ENCODE peak calls at places on chromosomes 7 and 10, in ten cellular contexts. One of them, this sample, is unnamed.

GRCh38 chr7:116443101-116443523 is 56.4 kb upstream of the CAV2 start:
- DNase-seq in IMR-90: peak
- DNase-seq in HCT116: peak
- DNase-seq in HepG2: peak
- DNase-seq in mammary epithelial cell: peak
- DNase-seq in endothelial cell of umbilical vein: peak
- DNase-seq in fibroblast of lung: peak
- DNase-seq in hepatocyte: peak
- DNase-seq in PC-9: peak
- DNase-seq in GM12878: no peak
- DNase-seq in this sample: no peak

GRCh38 chr10:2049560-2049959 is 312.2 kb upstream of the ADARB2 start:
- DNase-seq in IMR-90: no peak
- DNase-seq in HCT116: no peak
- DNase-seq in HepG2: no peak
- DNase-seq in mammary epithelial cell: peak
- DNase-seq in endothelial cell of umbilical vein: no peak
- DNase-seq in fibroblast of lung: no peak
- DNase-seq in hepatocyte: no peak
- DNase-seq in PC-9: no peak
- DNase-seq in GM12878: no peak
- DNase-seq in this sample: no peak

GRCh38 chr10:30854656-30855055 is 177.0 kb downstream of the ZNF438 start:
- DNase-seq in IMR-90: no peak
- DNase-seq in HCT116: no peak
- DNase-seq in HepG2: no peak
- DNase-seq in mammary epithelial cell: no peak
- DNase-seq in endothelial cell of umbilical vein: peak
- DNase-seq in fibroblast of lung: no peak
- DNase-seq in hepatocyte: no peak
- DNase-seq in PC-9: no peak
- DNase-seq in GM12878: no peak
- DNase-seq in this sample: no peak

GRCh38 chr7:23530355-23530754 is 1.4 kb downstream of the TRA2A start:
- DNase-seq in IMR-90: peak
- DNase-seq in HCT116: no peak
- DNase-seq in HepG2: peak
- DNase-seq in mammary epithelial cell: peak
- DNase-seq in endothelial cell of umbilical vein: peak
- DNase-seq in fibroblast of lung: peak
- DNase-seq in hepatocyte: peak
- DNase-seq in PC-9: peak
- DNase-seq in GM12878: no peak
- DNase-seq in this sample: peak

GRCh38 chr7:78127009-78127408 is 328.4 kb downstream of the PHTF2 start:
- DNase-seq in IMR-90: no peak
- DNase-seq in HCT116: no peak
- DNase-seq in HepG2: no peak
- DNase-seq in mammary epithelial cell: no peak
- DNase-seq in endothelial cell of umbilical vein: no peak
- DNase-seq in fibroblast of lung: no peak
- DNase-seq in hepatocyte: no peak
- DNase-seq in PC-9: no peak
- DNase-seq in GM12878: no peak
- DNase-seq in this sample: no peak

GRCh38 chr10:49308881-49309280 is 9.9 kb downstream of the C10orf71 start:
- DNase-seq in IMR-90: no peak
- DNase-seq in HCT116: no peak
- DNase-seq in HepG2: no peak
- DNase-seq in mammary epithelial cell: no peak
- DNase-seq in endothelial cell of umbilical vein: no peak
- DNase-seq in fibroblast of lung: no peak
- DNase-seq in hepatocyte: no peak
- DNase-seq in PC-9: no peak
- DNase-seq in GM12878: no peak
- DNase-seq in this sample: no peak

GRCh38 chr7:774161-775109 is 47.4 kb upstream of the PRKAR1B start:
- DNase-seq in IMR-90: peak
- DNase-seq in HCT116: peak
- DNase-seq in HepG2: no peak
- DNase-seq in mammary epithelial cell: peak
- DNase-seq in endothelial cell of umbilical vein: peak
- DNase-seq in fibroblast of lung: peak
- DNase-seq in hepatocyte: peak
- DNase-seq in PC-9: no peak
- DNase-seq in GM12878: no peak
- DNase-seq in this sample: peak

GRCh38 chr7:78770422-78771410 is 682.8 kb downstream of the MAGI2 start:
- DNase-seq in IMR-90: peak
- DNase-seq in HCT116: no peak
- DNase-seq in HepG2: no peak
- DNase-seq in mammary epithelial cell: no peak
- DNase-seq in endothelial cell of umbilical vein: no peak
- DNase-seq in fibroblast of lung: peak
- DNase-seq in hepatocyte: peak
- DNase-seq in PC-9: no peak
- DNase-seq in GM12878: no peak
- DNase-seq in this sample: no peak

GRCh38 chr7:77855371-77856083 is 57.0 kb downstream of the PHTF2 start:
- DNase-seq in IMR-90: peak
- DNase-seq in HCT116: no peak
- DNase-seq in HepG2: no peak
- DNase-seq in mammary epithelial cell: no peak
- DNase-seq in endothelial cell of umbilical vein: no peak
- DNase-seq in fibroblast of lung: peak
- DNase-seq in hepatocyte: no peak
- DNase-seq in PC-9: no peak
- DNase-seq in GM12878: no peak
- DNase-seq in this sample: no peak

GRCh38 chr7:65397730-65398142 is 24.1 kb downstream of the ZNF92 start:
- DNase-seq in IMR-90: no peak
- DNase-seq in HCT116: no peak
- DNase-seq in HepG2: peak
- DNase-seq in mammary epithelial cell: no peak
- DNase-seq in endothelial cell of umbilical vein: no peak
- DNase-seq in fibroblast of lung: no peak
- DNase-seq in hepatocyte: peak
- DNase-seq in PC-9: no peak
- DNase-seq in GM12878: no peak
- DNase-seq in this sample: no peak

GRCh38 chr7:45691155-45691656 is 117.0 kb downstream of the ADCY1 start:
- DNase-seq in IMR-90: no peak
- DNase-seq in HCT116: no peak
- DNase-seq in HepG2: peak
- DNase-seq in mammary epithelial cell: no peak
- DNase-seq in endothelial cell of umbilical vein: no peak
- DNase-seq in fibroblast of lung: no peak
- DNase-seq in hepatocyte: peak
- DNase-seq in PC-9: no peak
- DNase-seq in GM12878: no peak
- DNase-seq in this sample: no peak

GRCh38 chr10:842795-843194 is 88.7 kb downstream of the LARP4B start:
- DNase-seq in IMR-90: no peak
- DNase-seq in HCT116: no peak
- DNase-seq in HepG2: no peak
- DNase-seq in mammary epithelial cell: no peak
- DNase-seq in endothelial cell of umbilical vein: no peak
- DNase-seq in fibroblast of lung: no peak
- DNase-seq in hepatocyte: no peak
- DNase-seq in PC-9: no peak
- DNase-seq in GM12878: no peak
- DNase-seq in this sample: no peak

GRCh38 chr10:47091421-47091820 is 180.2 kb downstream of the PTPN20 start:
- DNase-seq in IMR-90: no peak
- DNase-seq in HCT116: no peak
- DNase-seq in HepG2: no peak
- DNase-seq in mammary epithelial cell: no peak
- DNase-seq in endothelial cell of umbilical vein: no peak
- DNase-seq in fibroblast of lung: no peak
- DNase-seq in hepatocyte: no peak
- DNase-seq in PC-9: no peak
- DNase-seq in GM12878: no peak
- DNase-seq in this sample: no peak

GRCh38 chr10:25505466-25505865 is 330.7 kb downstream of the GPR158 start:
- DNase-seq in IMR-90: no peak
- DNase-seq in HCT116: no peak
- DNase-seq in HepG2: no peak
- DNase-seq in mammary epithelial cell: no peak
- DNase-seq in endothelial cell of umbilical vein: no peak
- DNase-seq in fibroblast of lung: no peak
- DNase-seq in hepatocyte: no peak
- DNase-seq in PC-9: no peak
- DNase-seq in GM12878: no peak
- DNase-seq in this sample: no peak

GRCh38 chr7:7479275-7479674 is 56.4 kb downstream of the COL28A1 start:
- DNase-seq in IMR-90: no peak
- DNase-seq in HCT116: no peak
- DNase-seq in HepG2: no peak
- DNase-seq in mammary epithelial cell: no peak
- DNase-seq in endothelial cell of umbilical vein: no peak
- DNase-seq in fibroblast of lung: no peak
- DNase-seq in hepatocyte: no peak
- DNase-seq in PC-9: no peak
- DNase-seq in GM12878: no peak
- DNase-seq in this sample: no peak

GRCh38 chr10:124152781-124153600 is 59.6 kb upstream of the CHST15 start:
- DNase-seq in IMR-90: peak
- DNase-seq in HCT116: peak
- DNase-seq in HepG2: peak
- DNase-seq in mammary epithelial cell: peak
- DNase-seq in endothelial cell of umbilical vein: peak
- DNase-seq in fibroblast of lung: peak
- DNase-seq in hepatocyte: peak
- DNase-seq in PC-9: peak
- DNase-seq in GM12878: peak
- DNase-seq in this sample: peak

GRCh38 chr10:22228943-22229755 is 11.3 kb upstream of the EBLN1 start:
- DNase-seq in IMR-90: peak
- DNase-seq in HCT116: peak
- DNase-seq in HepG2: peak
- DNase-seq in mammary epithelial cell: peak
- DNase-seq in endothelial cell of umbilical vein: peak
- DNase-seq in fibroblast of lung: peak
- DNase-seq in hepatocyte: peak
- DNase-seq in PC-9: peak
- DNase-seq in GM12878: peak
- DNase-seq in this sample: peak

GRCh38 chr10:81959016-81959415 is 84.0 kb downstream of the NRG3 start:
- DNase-seq in IMR-90: no peak
- DNase-seq in HCT116: no peak
- DNase-seq in HepG2: no peak
- DNase-seq in mammary epithelial cell: no peak
- DNase-seq in endothelial cell of umbilical vein: no peak
- DNase-seq in fibroblast of lung: no peak
- DNase-seq in hepatocyte: no peak
- DNase-seq in PC-9: no peak
- DNase-seq in GM12878: no peak
- DNase-seq in this sample: no peak
- H2AFZ ChIP-seq in IMR-90: no peak
- H2AFZ ChIP-seq in HCT116: no peak
- H2AFZ ChIP-seq in HepG2: no peak
- H2AFZ ChIP-seq in mammary epithelial cell: no peak
- H2AFZ ChIP-seq in endothelial cell of umbilical vein: no peak
- H2AFZ ChIP-seq in fibroblast of lung: no peak
- H2AFZ ChIP-seq in hepatocyte: no peak
- H2AFZ ChIP-seq in PC-9: no peak
- H2AFZ ChIP-seq in GM12878: no peak
- H2AFZ ChIP-seq in this sample: no peak

GRCh38 chr7:72446131-72446530 is 34.0 kb upstream of the CALN1 start:
- DNase-seq in IMR-90: no peak
- DNase-seq in HCT116: no peak
- DNase-seq in HepG2: no peak
- DNase-seq in mammary epithelial cell: no peak
- DNase-seq in endothelial cell of umbilical vein: no peak
- DNase-seq in fibroblast of lung: no peak
- DNase-seq in hepatocyte: no peak
- DNase-seq in PC-9: no peak
- DNase-seq in GM12878: no peak
- DNase-seq in this sample: no peak

GRCh38 chr7:72445580-72445979 is 33.4 kb upstream of the CALN1 start:
- DNase-seq in IMR-90: no peak
- DNase-seq in HCT116: no peak
- DNase-seq in HepG2: no peak
- DNase-seq in mammary epithelial cell: no peak
- DNase-seq in endothelial cell of umbilical vein: no peak
- DNase-seq in fibroblast of lung: no peak
- DNase-seq in hepatocyte: no peak
- DNase-seq in PC-9: no peak
- DNase-seq in GM12878: no peak
- DNase-seq in this sample: no peak

GRCh38 chr7:72445075-72445474 is 32.9 kb upstream of the CALN1 start:
- DNase-seq in IMR-90: no peak
- DNase-seq in HCT116: no peak
- DNase-seq in HepG2: peak
- DNase-seq in mammary epithelial cell: no peak
- DNase-seq in endothelial cell of umbilical vein: no peak
- DNase-seq in fibroblast of lung: no peak
- DNase-seq in hepatocyte: no peak
- DNase-seq in PC-9: no peak
- DNase-seq in GM12878: no peak
- DNase-seq in this sample: no peak

GRCh38 chr7:72446566-72447462 is 34.7 kb upstream of the CALN1 start:
- DNase-seq in IMR-90: no peak
- DNase-seq in HCT116: no peak
- DNase-seq in HepG2: no peak
- DNase-seq in mammary epithelial cell: no peak
- DNase-seq in endothelial cell of umbilical vein: no peak
- DNase-seq in fibroblast of lung: no peak
- DNase-seq in hepatocyte: no peak
- DNase-seq in PC-9: no peak
- DNase-seq in GM12878: no peak
- DNase-seq in this sample: no peak

GRCh38 chr7:72447465-72448204 is 35.5 kb upstream of the CALN1 start:
- DNase-seq in IMR-90: no peak
- DNase-seq in HCT116: no peak
- DNase-seq in HepG2: no peak
- DNase-seq in mammary epithelial cell: no peak
- DNase-seq in endothelial cell of umbilical vein: no peak
- DNase-seq in fibroblast of lung: no peak
- DNase-seq in hepatocyte: no peak
- DNase-seq in PC-9: no peak
- DNase-seq in GM12878: no peak
- DNase-seq in this sample: no peak
- H3K4me3 ChIP-seq in IMR-90: no peak
- H3K4me3 ChIP-seq in HCT116: no peak
- H3K4me3 ChIP-seq in HepG2: no peak
- H3K4me3 ChIP-seq in mammary epithelial cell: no peak
- H3K4me3 ChIP-seq in endothelial cell of umbilical vein: no peak
- H3K4me3 ChIP-seq in fibroblast of lung: no peak
- H3K4me3 ChIP-seq in hepatocyte: no peak
- H3K4me3 ChIP-seq in PC-9: no peak
- H3K4me3 ChIP-seq in GM12878: no peak
- H3K4me3 ChIP-seq in this sample: no peak

GRCh38 chr10:79390551-79391229 is 43.4 kb downstream of the PPIF start:
- DNase-seq in IMR-90: no peak
- DNase-seq in HCT116: no peak
- DNase-seq in HepG2: no peak
- DNase-seq in mammary epithelial cell: no peak
- DNase-seq in endothelial cell of umbilical vein: no peak
- DNase-seq in fibroblast of lung: no peak
- DNase-seq in hepatocyte: no peak
- DNase-seq in PC-9: no peak
- DNase-seq in GM12878: no peak
- DNase-seq in this sample: no peak
- TF ChIP-seq CTCF in IMR-90: no peak
- TF ChIP-seq CTCF in HCT116: no peak
- TF ChIP-seq CTCF in HepG2: no peak
- TF ChIP-seq CTCF in mammary epithelial cell: no peak
- TF ChIP-seq CTCF in endothelial cell of umbilical vein: no peak
- TF ChIP-seq CTCF in fibroblast of lung: peak
- TF ChIP-seq CTCF in hepatocyte: no peak
- TF ChIP-seq CTCF in PC-9: no peak
- TF ChIP-seq CTCF in GM12878: no peak
- TF ChIP-seq CTCF in this sample: no peak

GRCh38 chr7:139116999-139117398 is 7.5 kb upstream of the ZC3HAV1 start:
- DNase-seq in IMR-90: no peak
- DNase-seq in HCT116: no peak
- DNase-seq in HepG2: peak
- DNase-seq in mammary epithelial cell: no peak
- DNase-seq in endothelial cell of umbilical vein: no peak
- DNase-seq in fibroblast of lung: no peak
- DNase-seq in hepatocyte: no peak
- DNase-seq in PC-9: no peak
- DNase-seq in GM12878: no peak
- DNase-seq in this sample: no peak
- H2AFZ ChIP-seq in IMR-90: no peak
- H2AFZ ChIP-seq in HCT116: no peak
- H2AFZ ChIP-seq in HepG2: no peak
- H2AFZ ChIP-seq in mammary epithelial cell: no peak
- H2AFZ ChIP-seq in endothelial cell of umbilical vein: no peak
- H2AFZ ChIP-seq in fibroblast of lung: no peak
- H2AFZ ChIP-seq in hepatocyte: no peak
- H2AFZ ChIP-seq in PC-9: no peak
- H2AFZ ChIP-seq in GM12878: no peak
- H2AFZ ChIP-seq in this sample: no peak